ENCODE peak calls at places on chromosomes 2 and 18, in four cellular contexts. S, A, X and Y are unnamed samples.

GRCh38 chr2:29561241-29562027 is 360.0 kb downstream of the ALK start:
- DNase-seq in S (no peak), A (no peak), X (no peak), Y (no peak)

GRCh38 chr18:48828713-48829442 is 121.9 kb downstream of the SMAD7 start:
- DNase-seq in S (peak), A (no peak), X (no peak), Y (peak)

GRCh38 chr2:296354-296753 is 8.5 kb upstream of the ALKAL2 start:
- DNase-seq in S (no peak), A (no peak), X (no peak), Y (no peak)

GRCh38 chr2:953408-953807 is 2.8 kb downstream of the SNTG2 start:
- DNase-seq in S (no peak), A (no peak), X (no peak), Y (no peak)

GRCh38 chr2:65130440-65131175 is 702 bp upstream of the RAB1A start:
- DNase-seq in S (no peak), A (peak), X (peak), Y (no peak)

GRCh38 chr2:8469709-8470493 is 212.0 kb upstream of the ID2 start:
- DNase-seq in S (no peak), A (no peak), X (no peak), Y (no peak)

GRCh38 chr18:3062798-3063563 is 50.0 kb upstream of the LPIN2 start:
- DNase-seq in S (peak), A (peak), X (no peak), Y (peak)

GRCh38 chr2:129233751-129234406 is 745.6 kb upstream of the RAB6C start:
- DNase-seq in S (no peak), A (no peak), X (no peak), Y (no peak)

GRCh38 chr2:197191177-197191947 is 119.2 kb downstream of the ANKRD44 start:
- DNase-seq in S (no peak), A (no peak), X (no peak), Y (no peak)

GRCh38 chr2:138391956-138392355 is 109.6 kb upstream of the SPOPL start:
- DNase-seq in S (no peak), A (no peak), X (no peak), Y (no peak)

GRCh38 chr2:68320118-68320641 is 431 bp upstream of the CNRIP1 start:
- DNase-seq in S (no peak), A (no peak), X (no peak), Y (no peak)

GRCh38 chr2:134362152-134362653 is 108.3 kb downstream of the MGAT5 start:
- DNase-seq in S (no peak), A (no peak), X (no peak), Y (no peak)

GRCh38 chr2:178997477-178997876 is 52.5 kb downstream of the CCDC141 start:
- DNase-seq in S (no peak), A (no peak), X (no peak), Y (no peak)

GRCh38 chr18:67730884-67731283 is 214.4 kb upstream of the DSEL start:
- DNase-seq in S (no peak), A (no peak), X (no peak), Y (no peak)

GRCh38 chr18:54090856-54091255 is 133.6 kb downstream of the MBD2 start:
- DNase-seq in S (no peak), A (no peak), X (no peak), Y (no peak)

GRCh38 chr2:208025037-208025813 is at the start of gene PLEKHM3:
- DNase-seq in S (peak), A (peak), X (peak), Y (peak)

GRCh38 chr2:230757476-230757875 is 44.8 kb downstream of the CAB39 start:
- DNase-seq in S (no peak), A (no peak), X (no peak), Y (no peak)

GRCh38 chr2:56749152-56749752 is 565.5 kb downstream of the CCDC85A start:
- DNase-seq in S (no peak), A (no peak), X (no peak), Y (no peak)

GRCh38 chr18:45321520-45321919 is 293.8 kb upstream of the SLC14A2 start:
- DNase-seq in S (no peak), A (no peak), X (no peak), Y (no peak)

GRCh38 chr2:189129971-189130370 is 49.6 kb downstream of the COL5A2 start:
- DNase-seq in S (no peak), A (no peak), X (no peak), Y (no peak)

GRCh38 chr2:37848451-37848850 is 76.6 kb upstream of the RMDN2 start:
- DNase-seq in S (no peak), A (no peak), X (no peak), Y (no peak)

GRCh38 chr2:16326736-16327300 is 338.8 kb downstream of the CYRIA start:
- DNase-seq in S (no peak), A (no peak), X (no peak), Y (no peak)

GRCh38 chr2:23330214-23330613 is 54.8 kb upstream of the KLHL29 start:
- DNase-seq in S (no peak), A (no peak), X (no peak), Y (no peak)

GRCh38 chr2:100959225-100959880 is 42.7 kb upstream of the RPL31 start:
- DNase-seq in S (no peak), A (no peak), X (no peak), Y (no peak)

GRCh38 chr18:34971313-34971712 is 69.9 kb upstream of the MAPRE2 start:
- DNase-seq in S (no peak), A (no peak), X (no peak), Y (no peak)

GRCh38 chr2:88919087-88919738 is 227.7 kb downstream of the RPIA start:
- DNase-seq in S (no peak), A (no peak), X (no peak), Y (no peak)

GRCh38 chr18:11587432-11587831 is 22.0 kb upstream of the SLC35G4 start:
- DNase-seq in S (no peak), A (no peak), X (no peak), Y (no peak)

GRCh38 chr18:58297198-58297597 is 253.2 kb downstream of the NEDD4L start:
- DNase-seq in S (no peak), A (no peak), X (no peak), Y (no peak)

GRCh38 chr2:201180010-201180409 is 2.9 kb upstream of the CASP10 start:
- DNase-seq in S (no peak), A (no peak), X (no peak), Y (no peak)

GRCh38 chr2:134372611-134373131 is 118.8 kb downstream of the MGAT5 start:
- DNase-seq in S (no peak), A (no peak), X (no peak), Y (no peak)

GRCh38 chr2:158695287-158695686 is 99.8 kb upstream of the DAPL1 start:
- DNase-seq in S (no peak), A (no peak), X (no peak), Y (no peak)

DNA sequence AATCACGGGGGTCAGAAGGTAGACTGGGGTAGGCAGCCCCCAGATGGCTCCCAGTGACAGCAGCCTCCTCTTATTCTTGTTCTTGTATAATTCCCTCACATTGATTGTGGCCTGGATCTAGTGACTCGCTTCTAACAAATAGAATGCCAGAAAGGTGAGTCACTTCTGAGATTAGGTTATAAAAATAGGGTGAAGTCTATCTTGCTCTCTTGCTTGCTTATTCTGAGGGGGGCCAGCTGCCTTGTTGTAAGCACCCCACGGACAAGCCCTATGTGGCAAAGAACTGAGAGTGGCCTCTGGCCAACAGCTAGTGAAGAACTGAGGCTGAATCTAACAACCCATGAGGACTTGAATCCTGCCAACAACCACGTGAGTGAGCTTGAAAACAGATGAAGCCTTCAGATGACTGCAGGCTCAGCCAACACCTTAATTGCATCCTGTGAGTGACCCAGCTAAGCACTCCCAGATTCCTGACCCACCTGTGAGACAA is 15.6 kb upstream of the RMND5A start:
- DNase-seq in S (no peak), A (no peak), X (no peak), Y (no peak)
- H3K27ac ChIP-seq in S (no peak), A (peak), X (no peak), Y (no peak)

DNA sequence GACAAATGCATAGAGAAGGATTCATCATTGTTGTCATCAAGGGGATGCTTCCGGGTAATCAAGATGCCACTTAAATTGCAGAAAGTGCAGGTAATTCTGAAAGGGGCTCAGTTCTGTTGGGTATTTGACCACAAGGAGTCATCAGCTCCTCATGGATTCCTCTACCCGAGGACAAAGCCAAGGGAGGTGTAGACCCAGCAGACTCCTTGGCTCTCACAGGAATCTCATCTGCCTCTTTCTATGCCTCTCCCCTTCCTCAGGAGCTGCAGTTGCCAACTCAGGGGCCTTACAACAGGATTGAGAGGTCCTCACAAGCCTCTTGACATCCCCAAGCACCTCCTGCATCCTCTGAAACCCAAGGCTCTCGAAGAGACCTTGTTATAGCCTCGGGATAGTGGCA is 44.0 kb downstream of the ITGB6 start:
- DNase-seq in S (no peak), A (no peak), X (no peak), Y (no peak)
- TF ChIP-seq CTCF in S (no peak), A (no peak), X (no peak), Y (no peak)

GRCh38 chr2:239331560-239331959 is 69.3 kb downstream of the HDAC4 start:
- DNase-seq in S (no peak), A (no peak), X (no peak), Y (no peak)

GRCh38 chr2:239329284-239329971 is 71.4 kb downstream of the HDAC4 start:
- DNase-seq in S (no peak), A (no peak), X (no peak), Y (no peak)

GRCh38 chr2:239328306-239329191 is 72.3 kb downstream of the HDAC4 start:
- DNase-seq in S (no peak), A (no peak), X (no peak), Y (no peak)

GRCh38 chr2:239330836-239331235 is 70.0 kb downstream of the HDAC4 start:
- DNase-seq in S (no peak), A (no peak), X (no peak), Y (no peak)

GRCh38 chr2:239329972-239330572 is 70.7 kb downstream of the HDAC4 start:
- DNase-seq in S (no peak), A (no peak), X (no peak), Y (no peak)
- H3K27ac ChIP-seq in S (no peak), A (peak), X (no peak), Y (no peak)

DNA sequence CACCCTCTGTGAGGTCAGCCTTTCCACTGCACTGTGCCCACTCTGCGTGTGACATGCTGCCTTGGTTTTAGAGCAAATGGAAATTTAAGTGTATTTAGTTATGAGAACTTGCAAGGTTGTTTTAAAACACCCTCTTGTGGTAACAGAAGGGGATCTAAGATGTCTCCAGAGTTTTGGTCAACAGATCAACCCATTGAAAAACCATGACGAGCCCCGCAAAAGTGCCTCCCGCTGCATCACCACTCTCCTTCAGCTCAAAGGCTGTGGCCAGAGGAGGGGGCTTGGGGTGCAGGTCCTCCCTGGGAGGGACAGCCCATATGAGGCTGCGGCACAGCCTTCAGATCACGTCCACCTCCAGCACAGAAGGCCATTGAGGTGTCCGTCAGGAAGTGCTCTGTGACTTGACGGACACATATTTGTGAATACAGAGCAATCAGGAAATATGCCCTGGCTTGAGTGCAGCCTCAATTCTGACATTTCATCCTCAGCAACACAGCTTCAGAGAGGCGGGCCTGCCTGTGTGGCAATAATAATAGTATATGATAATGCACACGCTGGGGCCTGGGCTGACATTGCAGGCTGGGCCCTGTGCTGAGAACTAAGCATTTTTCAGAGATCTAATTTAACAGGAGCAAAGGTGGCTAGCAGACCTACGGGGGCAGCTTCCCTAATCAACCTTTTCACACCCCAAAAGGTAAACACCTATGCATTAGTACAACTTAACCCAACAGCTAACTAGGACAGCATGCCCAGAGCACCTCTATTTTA is 213.9 kb downstream of the ANAPC1 start:
- DNase-seq in S (no peak), A (no peak), X (no peak), Y (no peak)
- TF ChIP-seq CTCF in S (no peak), A (no peak), X (no peak), Y (no peak)

DNA sequence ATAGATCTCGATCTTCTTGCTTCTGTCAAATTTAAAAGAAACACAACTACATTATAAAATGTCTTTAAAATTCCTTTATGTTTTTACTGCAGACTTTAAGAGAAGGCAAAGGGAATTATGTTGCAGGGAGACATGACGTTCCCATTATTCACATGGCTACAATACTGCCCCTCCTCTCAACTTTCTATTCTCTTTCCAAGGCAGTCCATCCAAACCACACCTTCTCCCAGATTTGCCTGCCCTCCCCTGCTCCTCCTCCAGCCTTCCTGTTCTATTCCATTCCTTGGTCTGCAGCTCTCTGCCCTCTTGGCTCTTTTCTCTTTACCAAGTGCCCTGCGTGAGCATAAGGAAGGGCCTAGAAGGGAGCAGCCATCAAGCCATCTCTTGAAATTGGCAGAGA is 61.3 kb downstream of the NABP1 start:
- DNase-seq in S (no peak), A (no peak), X (no peak), Y (no peak)
- H3K27ac ChIP-seq in S (no peak), A (peak), X (no peak), Y (no peak)

GRCh38 chr2:52416340-52416739 is 1351.3 kb upstream of the CHAC2 start:
- DNase-seq in S (no peak), A (no peak), X (no peak), Y (no peak)
- TF ChIP-seq CTCF in S (no peak), A (no peak), X (no peak), Y (no peak)

GRCh38 chr2:63578767-63579166 is 9.5 kb downstream of the WDPCP start:
- DNase-seq in S (no peak), A (no peak), X (no peak), Y (no peak)

GRCh38 chr2:63582873-63583272 is 5.4 kb downstream of the WDPCP start:
- DNase-seq in S (no peak), A (no peak), X (no peak), Y (no peak)

GRCh38 chr2:63580651-63581050 is 7.6 kb downstream of the WDPCP start:
- DNase-seq in S (no peak), A (no peak), X (no peak), Y (no peak)

GRCh38 chr2:63576546-63576945 is 11.7 kb downstream of the WDPCP start:
- DNase-seq in S (no peak), A (no peak), X (no peak), Y (no peak)

DNA sequence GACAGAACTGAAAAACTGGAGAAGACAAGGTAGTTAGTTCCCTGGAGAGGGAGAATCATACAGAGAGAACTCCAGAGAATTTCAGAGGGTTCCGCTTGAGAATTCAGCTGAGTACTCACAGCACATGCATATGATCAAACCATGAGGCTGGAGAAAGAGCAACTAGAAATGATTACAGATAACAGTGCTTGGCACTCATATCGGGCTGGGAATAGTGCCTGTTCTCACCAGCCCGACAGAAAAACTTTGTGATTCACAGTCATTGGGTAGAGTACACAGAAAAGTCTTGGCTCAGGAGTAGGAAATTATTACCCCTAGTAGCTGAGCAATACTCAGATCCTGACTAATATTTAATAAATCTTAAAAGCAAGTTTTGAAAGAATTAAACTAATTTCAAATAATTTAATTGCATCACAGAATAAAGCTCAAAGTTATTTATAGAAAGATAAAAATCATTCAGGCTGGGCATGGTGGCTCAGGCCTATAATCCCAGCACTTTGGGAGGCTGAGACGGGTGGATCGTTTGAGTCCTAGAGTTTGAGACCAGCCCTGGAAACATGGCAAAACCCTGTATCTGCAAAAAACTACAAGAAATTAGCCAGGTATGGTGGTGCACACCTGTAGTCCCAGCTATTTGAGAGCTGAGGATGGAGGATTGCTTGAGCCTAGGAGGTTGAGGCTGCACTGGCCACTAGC is 6.9 kb downstream of the WDPCP start:
- DNase-seq in S (no peak), A (peak), X (no peak), Y (no peak)
- H3K27ac ChIP-seq in S (no peak), A (peak), X (no peak), Y (peak)

GRCh38 chr2:241315183-241315878 is at the start of gene HDLBP:
- DNase-seq in S (peak), A (peak), X (peak), Y (peak)
- TF ChIP-seq CTCF in S (peak), A (no peak), X (peak), Y (peak)

DNA sequence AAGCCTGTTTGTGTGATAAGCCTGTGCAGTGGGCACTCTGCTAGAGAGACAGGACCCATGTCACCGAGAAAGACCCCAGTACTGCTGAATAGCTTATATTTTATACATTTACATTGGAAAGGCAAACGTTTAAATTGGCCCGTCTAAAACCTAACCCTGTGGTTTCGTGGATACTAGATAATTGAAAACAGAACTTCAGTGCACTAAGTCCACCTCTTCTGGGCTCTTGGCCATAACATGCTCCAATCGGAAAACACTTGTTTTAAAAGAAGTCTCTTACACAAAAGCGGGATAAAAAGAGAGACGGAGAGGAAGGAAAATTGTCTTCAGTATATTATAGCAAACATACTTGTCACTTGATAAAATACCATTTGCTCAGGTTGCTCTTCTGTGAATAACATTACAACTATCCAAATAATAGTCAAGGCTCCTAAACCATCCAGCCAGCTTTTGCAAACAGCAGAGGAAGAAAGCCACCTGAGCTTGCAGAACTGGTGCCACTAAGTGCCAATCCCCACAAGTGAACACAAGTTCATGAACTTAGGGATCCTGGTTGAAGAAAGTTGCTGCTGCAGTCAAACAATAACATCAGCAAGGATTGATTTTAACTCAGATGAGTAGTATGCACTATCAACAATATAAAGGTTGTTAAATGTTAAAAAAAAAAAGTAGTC is 218.4 kb upstream of the FN1 start:
- DNase-seq in S (no peak), A (no peak), X (no peak), Y (no peak)
- H3K27ac ChIP-seq in S (no peak), A (peak), X (no peak), Y (no peak)